ENCODE peak calls at places on chromosomes 16 and 17, in eight cellular contexts. N, F, O, H, G, Y, W and C are unnamed samples.

GRCh38 chr16:31221357-31222160 is 4.6 kb upstream of the PYDC1 start:
- DNase-seq in O (no peak), H (no peak), N (no peak), G (no peak), W (no peak), F (no peak), Y (no peak), C (no peak)

GRCh38 chr17:17700251-17700969 is 19.2 kb downstream of the RAI1 start:
- DNase-seq in Y (no peak), O (peak; percentile 65), G (no peak), F (no peak), W (no peak), N (peak; percentile 50), H (peak; percentile 89), C (no peak)

GRCh38 chr17:19762515-19762961 is 14.4 kb upstream of the ALDH3A1 start:
- DNase-seq in O (peak; percentile 75), N (peak; percentile 84), H (peak; percentile 92), G (no peak), W (peak; percentile 35), F (no peak), Y (peak; percentile 50), C (peak; percentile 78)

GRCh38 chr16:69724981-69725479 is 1.3 kb downstream of the NQO1 start:
- DNase-seq in W (no peak), H (peak; percentile 12), N (no peak), O (no peak), Y (no peak), G (no peak), F (no peak), C (no peak)

GRCh38 chr17:74524751-74525725 is 6.2 kb downstream of the CD300LB start:
- DNase-seq in N (no peak), Y (peak; percentile 4), G (no peak), F (no peak), O (no peak), W (no peak), H (no peak), C (no peak)

GRCh38 chr16:57472665-57473060 is 10.2 kb downstream of the POLR2C start:
- DNase-seq in W (no peak), F (no peak), G (no peak), O (no peak), Y (no peak), N (peak; percentile 6), H (peak; percentile 55), C (no peak)

GRCh38 chr17:27449541-27449940 is 6.7 kb upstream of the KSR1 start:
- DNase-seq in H (no peak), Y (no peak), G (no peak), N (no peak), W (no peak), F (no peak), O (no peak), C (no peak)

GRCh38 chr17:51000835-51001638 is 119.6 kb downstream of the SPAG9 start:
- DNase-seq in F (no peak), O (no peak), Y (no peak), H (peak; percentile 84), W (peak; percentile 44), N (peak; percentile 73), G (peak; percentile 60), C (peak; percentile 78)

GRCh38 chr17:59331929-59332889 is 754 bp downstream of the YPEL2 start:
- DNase-seq in H (peak; percentile 52), W (peak; percentile 9), G (no peak), Y (peak; percentile 30), N (peak; percentile 45), O (peak; percentile 71), F (no peak), C (peak; percentile 30)

GRCh38 chr16:67260426-67261063 is 11.8 kb downstream of the SLC9A5 start:
- DNase-seq in Y (no peak), O (peak; percentile 28), F (no peak), G (no peak), H (peak; percentile 65), W (peak; percentile 50), N (peak; percentile 73), C (peak; percentile 70)

GRCh38 chr16:83899272-83899897 is 470 bp downstream of the MLYCD start:
- DNase-seq in Y (no peak), G (no peak), W (peak; percentile 53), O (peak; percentile 76), F (no peak), N (peak; percentile 78), H (peak; percentile 73), C (peak; percentile 70)

GRCh38 chr17:36085710-36086268 is 4.2 kb downstream of the CCL3 start:
- DNase-seq in O (no peak), Y (no peak), W (peak; percentile 16), N (no peak), H (no peak), F (no peak), G (no peak), C (peak; percentile 19)

GRCh38 chr16:13439766-13440165 is 480.2 kb upstream of the ERCC4 start:
- DNase-seq in Y (no peak), N (no peak), O (no peak), H (no peak), F (no peak), W (no peak), G (no peak), C (no peak)

GRCh38 chr16:13438064-13438463 is 481.9 kb upstream of the ERCC4 start:
- DNase-seq in W (no peak), N (no peak), Y (no peak), O (no peak), G (no peak), F (no peak), H (no peak), C (peak; percentile 71)

GRCh38 chr16:13435415-13435814 is 484.5 kb upstream of the ERCC4 start:
- DNase-seq in W (no peak), G (no peak), O (no peak), F (no peak), Y (no peak), H (no peak), N (no peak), C (no peak)

GRCh38 chr16:13436641-13437423 is 483.1 kb upstream of the ERCC4 start:
- DNase-seq in Y (no peak), G (no peak), W (peak; percentile 64), N (no peak), F (no peak), H (no peak), O (no peak), C (peak; percentile 83)

GRCh38 chr16:13435873-13436474 is 484.0 kb upstream of the ERCC4 start:
- DNase-seq in G (no peak), W (no peak), N (no peak), Y (no peak), H (peak; percentile 70), O (no peak), F (no peak), C (peak; percentile 48)
- TF ChIP-seq CTCF in G (no peak), W (peak; percentile 31), N (no peak), Y (no peak), H (peak; percentile 80), O (no peak), F (no peak), C (peak; percentile 34)

GRCh38 chr17:63387941-63388340 is 58.2 kb downstream of the CYB561 start:
- DNase-seq in Y (no peak), W (no peak), H (no peak), O (no peak), N (no peak), G (no peak), F (no peak), C (no peak)
- H3K4me3 ChIP-seq in Y (no peak overlapping the region), W (no peak overlapping the region), H (no peak overlapping the region), O (no peak overlapping the region), N (no peak overlapping the region), G (no peak overlapping the region), F (no peak overlapping the region), C (no peak overlapping the region)

GRCh38 chr16:55399911-55400310 is 75.9 kb downstream of the IRX6 start:
- DNase-seq in G (no peak), W (no peak), Y (no peak), H (no peak), N (no peak), F (no peak), O (no peak), C (no peak)

GRCh38 chr16:55401036-55401435 is 77.0 kb downstream of the IRX6 start:
- DNase-seq in H (no peak), W (no peak), O (no peak), G (no peak), F (no peak), Y (no peak), N (no peak), C (no peak)

GRCh38 chr16:55403464-55403863 is 75.5 kb upstream of the MMP2 start:
- DNase-seq in G (no peak), O (no peak), H (no peak), N (no peak), F (no peak), W (peak; percentile 62), Y (no peak), C (no peak)

GRCh38 chr16:55393976-55394375 is 70.0 kb downstream of the IRX6 start:
- DNase-seq in O (no peak), F (no peak), H (no peak), G (no peak), N (no peak), Y (no peak), W (no peak), C (no peak)

GRCh38 chr16:55398683-55399230 is 74.8 kb downstream of the IRX6 start:
- DNase-seq in O (no peak), H (peak; percentile 31), N (no peak), F (no peak), Y (no peak), G (no peak), W (no peak), C (no peak)
- TF ChIP-seq CTCF in O (no peak), H (peak; percentile 53), N (no peak), F (no peak), Y (no peak), G (no peak), W (no peak), C (no peak)

DNA sequence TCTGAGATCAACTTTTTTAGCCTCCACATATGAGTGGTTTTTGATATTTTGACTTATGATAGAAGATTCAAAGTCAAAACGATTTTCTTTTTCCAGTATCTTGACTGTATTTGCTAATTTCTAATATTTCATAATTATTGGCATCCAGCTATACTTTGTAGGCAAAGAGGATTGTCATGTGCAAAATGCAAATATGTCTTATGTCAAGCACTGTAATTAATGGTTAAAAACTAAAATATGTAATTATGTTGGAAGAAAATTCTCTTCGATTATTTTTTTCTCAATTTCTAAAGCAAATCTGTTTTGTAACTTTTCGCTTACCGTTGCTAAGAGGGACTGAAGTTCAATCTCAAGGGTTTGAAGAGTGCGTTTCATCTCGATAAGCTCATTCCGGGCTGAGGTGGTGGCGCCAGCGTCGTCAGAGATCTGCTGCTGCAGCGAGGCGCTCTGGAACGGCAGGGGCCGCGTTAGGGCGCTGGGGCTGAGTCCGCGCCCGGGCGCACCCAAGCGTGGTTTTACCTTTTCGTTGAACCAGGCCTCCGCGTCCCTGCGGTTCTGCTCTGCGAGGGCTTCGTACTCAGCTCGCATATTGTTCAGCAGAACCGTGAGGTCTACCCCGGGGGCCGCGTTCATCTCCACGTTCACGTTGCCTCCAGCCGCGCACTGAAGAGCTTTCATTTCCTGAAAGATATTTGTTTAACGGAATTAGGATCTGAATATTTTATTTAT is 3.0 kb downstream of the KRT27 start:
- DNase-seq in G (no peak), F (no peak), N (peak; percentile 17), H (peak; percentile 71), W (no peak), Y (no peak), O (no peak), C (no peak)
- H3K4me3 ChIP-seq in G (no peak overlapping the region), F (no peak overlapping the region), N (no peak overlapping the region), H (no peak overlapping the region), W (no peak overlapping the region), Y (no peak overlapping the region), O (no peak overlapping the region), C (no peak overlapping the region)

DNA sequence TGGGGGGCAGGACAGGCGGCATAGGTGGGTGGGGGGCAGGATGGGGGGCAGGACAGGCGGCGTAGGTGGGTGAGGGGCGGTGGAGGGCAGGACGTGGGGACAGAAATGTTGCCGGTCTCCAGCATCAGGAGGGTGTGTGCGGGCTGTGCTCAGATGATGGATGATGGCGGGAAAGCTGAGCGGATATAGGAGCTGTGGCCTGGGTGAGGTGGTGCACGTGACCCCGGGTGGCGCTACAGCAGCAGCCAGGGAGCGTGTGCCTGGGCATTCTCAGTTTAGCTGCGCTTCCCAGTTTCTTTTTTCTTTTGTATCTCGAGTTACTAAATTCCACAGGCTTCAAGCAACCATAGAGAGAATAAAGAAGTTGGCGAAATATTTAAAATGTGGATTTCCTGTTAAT is 19.0 kb downstream of the TELO2 start:
- DNase-seq in F (no peak), G (no peak), N (no peak), W (no peak), O (no peak), Y (no peak), H (peak; percentile 51), C (no peak)
- TF ChIP-seq CTCF in F (no peak), G (no peak), N (no peak), W (no peak), O (no peak), Y (no peak), H (no peak), C (no peak)